ENCODE peak calls at places on chromosomes 5 and 9, in eight cellular contexts. H is C1 segment of cervical spinal cord; I is effector memory CD4-positive, alpha-beta T cell; E is T-cell; K is left ventricle myocardium inferior; N is A172; P is NCI-H1417; C is T-helper 9 cell. S is an unnamed sample.

GRCh38 chr9:10062629-10063395 is 550.0 kb downstream of the PTPRD start:
- DNase-seq in H (no peak), I (no peak), E (no peak), K (no peak), N (peak; percentile 58), P (no peak), C (no peak), S (no peak)

GRCh38 chr9:21810388-21810787 is 8.0 kb downstream of the MTAP start:
- DNase-seq in H (no peak), I (no peak), E (no peak), K (no peak), N (no peak), P (no peak), C (no peak), S (peak; percentile 23)

GRCh38 chr9:135524130-135524861 is 3.1 kb downstream of the LCN1 start:
- DNase-seq in H (no peak), I (no peak), E (no peak), K (no peak), N (peak; percentile 75), P (no peak), C (no peak), S (peak; percentile 45)

GRCh38 chr5:50922942-50923767 is 256.7 kb downstream of the PARP8 start:
- DNase-seq in H (no peak), I (no peak), E (no peak), K (peak; percentile 27), N (no peak), P (no peak), C (no peak), S (no peak)

GRCh38 chr5:117473075-117473595 is 898.5 kb upstream of the SEMA6A start:
- DNase-seq in H (no peak), I (no peak), E (no peak), K (no peak), N (no peak), P (peak; percentile 48), C (no peak), S (no peak)

GRCh38 chr5:138033916-138034315 is 1.0 kb upstream of the FAM13B start:
- DNase-seq in H (no peak), I (no peak), E (no peak), K (no peak), N (peak; percentile 42), P (no peak), C (no peak), S (peak; percentile 83)

GRCh38 chr5:120306331-120306730 is 157.8 kb upstream of the PRR16 start:
- DNase-seq in H (no peak), I (no peak), E (no peak), K (no peak), N (no peak), P (peak; percentile 43), C (no peak), S (peak; percentile 80)

GRCh38 chr5:143653256-143653655 is 158.7 kb upstream of the HMHB1 start:
- DNase-seq in H (no peak), I (no peak), E (no peak), K (no peak), N (peak; percentile 13), P (no peak), C (no peak), S (peak; percentile 12)

GRCh38 chr9:134350416-134350994 is 24.2 kb downstream of the RXRA start:
- DNase-seq in H (no peak), I (no peak), E (no peak), K (no peak), N (no peak), P (peak; percentile 58), C (no peak), S (no peak)

GRCh38 chr5:95730730-95731570 is at the start of gene RHOBTB3:
- DNase-seq in H (peak; percentile 74), I (no peak), E (no peak), K (peak; percentile 93), N (peak; percentile 94), P (peak; percentile 88), C (peak; percentile 7), S (peak; percentile 95)

S was measured in ELR.